ENCODE peak calls at places on chromosomes 13 and 19, in ten cellular contexts. A, D, I, Q, T, J, V, O, S and G are unnamed samples.

GRCh38 chr13:23375007-23375971 is 58.2 kb downstream of the SACS start:
- DNase-seq in A (peak), D (peak), I (peak), Q (peak), T (peak), J (peak), V (peak), O (peak), S (peak), G (peak)

GRCh38 chr19:3055741-3056453 is 6.4 kb downstream of the TLE5 start:
- DNase-seq in A (no peak), D (no peak), I (no peak), Q (peak), T (no peak), J (no peak), V (no peak), O (peak), S (no peak), G (no peak)

GRCh38 chr13:79481685-79482052 is 714 bp downstream of the NDFIP2 start:
- DNase-seq in A (no peak), D (no peak), I (no peak), Q (peak), T (no peak), J (peak), V (no peak), O (no peak), S (no peak), G (no peak)

GRCh38 chr19:5186293-5187050 is 154.1 kb downstream of the PTPRS start:
- DNase-seq in A (peak), D (peak), I (no peak), Q (no peak), T (no peak), J (peak), V (peak), O (peak), S (no peak), G (no peak)

GRCh38 chr13:48066310-48066989 is 28.5 kb downstream of the MED4 start:
- DNase-seq in A (no peak), D (peak), I (no peak), Q (no peak), T (no peak), J (peak), V (peak), O (no peak), S (no peak), G (peak)

GRCh38 chr19:4977299-4978174 is 8.6 kb downstream of the KDM4B start:
- DNase-seq in A (peak), D (peak), I (no peak), Q (no peak), T (no peak), J (peak), V (peak), O (peak), S (peak), G (no peak)

GRCh38 chr19:12611361-12611699 is 610 bp downstream of the ZNF791 start:
- DNase-seq in A (peak), D (peak), I (peak), Q (no peak), T (peak), J (peak), V (peak), O (peak), S (peak), G (peak)

GRCh38 chr13:113454936-113455335 is 1.6 kb upstream of the ADPRHL1 start:
- DNase-seq in A (no peak), D (no peak), I (no peak), Q (no peak), T (no peak), J (no peak), V (no peak), O (no peak), S (no peak), G (no peak)

GRCh38 chr19:8323781-8324185 is 2.5 kb downstream of the RPS28 start:
- DNase-seq in A (no peak), D (no peak), I (no peak), Q (no peak), T (no peak), J (no peak), V (no peak), O (no peak), S (no peak), G (no peak)

GRCh38 chr13:98476538-98476966 is 100.4 kb downstream of the STK24 start:
- DNase-seq in A (peak), D (peak), I (no peak), Q (peak), T (peak), J (peak), V (peak), O (no peak), S (no peak), G (no peak)

GRCh38 chr13:45683701-45684100 is 18.4 kb upstream of the CBY2 start:
- DNase-seq in A (no peak), D (no peak), I (no peak), Q (no peak), T (no peak), J (no peak), V (no peak), O (no peak), S (no peak), G (no peak)

GRCh38 chr13:23725922-23726321 is 155.7 kb downstream of the TNFRSF19 start:
- DNase-seq in A (no peak), D (peak), I (no peak), Q (no peak), T (peak), J (peak), V (no peak), O (no peak), S (no peak), G (no peak)

GRCh38 chr19:11227201-11227886 is 12.1 kb upstream of the ANGPTL8 start:
- DNase-seq in A (no peak), D (no peak), I (no peak), Q (no peak), T (no peak), J (no peak), V (no peak), O (no peak), S (no peak), G (no peak)

GRCh38 chr19:55486971-55487883 is 1.0 kb upstream of the SSC5D start:
- DNase-seq in A (peak), D (peak), I (no peak), Q (peak), T (peak), J (peak), V (peak), O (peak), S (no peak), G (peak)